ENCODE peak calls at places on chromosomes 6 and 20, in six cellular contexts. U, Y, V, S, E and P are unnamed samples.
A peak's percentile ranks its signal among the peaks of the same experiment; 100 is the strongest.

GRCh38 chr20:17706632-17707031 is 6.9 kb downstream of the BANF2 start:
- DNase-seq in U (no peak), Y (no peak), V (no peak), S (no peak), E (no peak), P (no peak)

GRCh38 chr20:58787211-58788067 is 63.3 kb downstream of the GNAS-AS1 start:
- DNase-seq in U (no peak), Y (no peak), V (no peak), S (no peak), E (no peak), P (no peak)

GRCh38 chr6:118514689-118515088 is 33.4 kb upstream of the PLN start:
- DNase-seq in U (no peak), Y (no peak), V (no peak), S (no peak), E (no peak), P (no peak)

GRCh38 chr6:53813096-53813495 is 18.3 kb downstream of the LRRC1 start:
- DNase-seq in U (peak; percentile 55), Y (no peak), V (no peak), S (no peak), E (no peak), P (no peak)

GRCh38 chr6:142833054-142833453 is 111.9 kb downstream of the HIVEP2 start:
- DNase-seq in U (peak; percentile 98), Y (peak; percentile 73), V (no peak), S (no peak), E (no peak), P (no peak)

GRCh38 chr6:15513131-15513771 is 149.6 kb downstream of the DTNBP1 start:
- DNase-seq in U (no peak), Y (no peak), V (no peak), S (no peak), E (no peak), P (no peak)

GRCh38 chr6:152118678-152119077 is 311.2 kb downstream of the ESR1 start:
- DNase-seq in U (no peak), Y (no peak), V (no peak), S (no peak), E (no peak), P (no peak)

GRCh38 chr6:22445946-22446345 is 123.4 kb upstream of the HDGFL1 start:
- DNase-seq in U (no peak), Y (no peak), V (no peak), S (no peak), E (no peak), P (no peak)

GRCh38 chr20:47353697-47354387 is 2.7 kb downstream of the ZMYND8 start:
- DNase-seq in U (no peak), Y (no peak), V (no peak), S (no peak), E (no peak), P (no peak)

GRCh38 chr20:43409041-43409913 is 48.4 kb upstream of the SRSF6 start:
- DNase-seq in U (peak; percentile 36), Y (peak; percentile 9), V (peak; percentile 61), S (no peak), E (no peak), P (no peak)
- TF ChIP-seq CTCF in U (peak; percentile 64), Y (peak; percentile 70), V (peak; percentile 60), S (peak; percentile 72), E (peak; percentile 70), P (peak; percentile 49)

GRCh38 chr20:6212903-6213302 is 90.1 kb upstream of the FERMT1 start:
- DNase-seq in U (no peak), Y (no peak), V (no peak), S (no peak), E (no peak), P (no peak)

GRCh38 chr20:6213311-6213710 is 90.5 kb upstream of the FERMT1 start:
- DNase-seq in U (no peak), Y (no peak), V (no peak), S (no peak), E (no peak), P (no peak)

DNA sequence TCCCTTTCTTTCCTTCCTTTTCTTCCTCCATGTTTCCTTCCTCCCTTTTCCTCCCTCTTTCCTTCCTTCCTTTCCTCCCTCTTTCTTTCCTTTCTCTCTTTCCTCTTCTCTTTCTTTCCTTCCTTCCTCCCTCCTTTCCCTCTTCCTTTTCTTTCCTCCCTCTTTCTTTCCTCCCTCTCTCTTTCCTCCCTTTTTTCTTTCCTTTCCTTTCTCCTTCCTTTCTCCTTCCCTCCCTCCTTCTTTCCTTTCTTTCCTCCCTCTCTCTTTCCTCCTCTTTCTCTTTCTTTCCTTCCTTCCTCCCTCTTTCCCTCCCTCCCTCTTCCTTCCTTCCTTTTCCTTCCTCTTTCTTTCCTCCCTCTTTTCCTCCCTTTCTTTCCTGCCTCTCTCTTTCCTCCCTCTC is 86.3 kb upstream of the FERMT1 start:
- DNase-seq in U (no peak), Y (no peak), V (no peak), S (no peak), E (no peak), P (no peak)
- TF ChIP-seq CTCF in U (no peak), Y (no peak), V (no peak), S (no peak), E (no peak), P (no peak)

GRCh38 chr6:9789201-9789600 is 625.7 kb downstream of the TFAP2A start:
- DNase-seq in U (no peak), Y (no peak), V (peak; percentile 19), S (no peak), E (no peak), P (no peak)
- TF ChIP-seq CTCF in U (no peak), Y (no peak), V (no peak), S (no peak), E (no peak), P (no peak)

GRCh38 chr20:25076731-25077609 is 5.0 kb downstream of the VSX1 start:
- DNase-seq in U (peak; percentile 65), Y (peak; percentile 46), V (no peak), S (no peak), E (no peak), P (no peak)
- TF ChIP-seq CTCF in U (peak; percentile 47), Y (no peak), V (no peak), S (no peak), E (peak; percentile 24), P (no peak)

GRCh38 chr6:31729515-31729978 is 448 bp upstream of the DDAH2 start:
- DNase-seq in U (peak; percentile 65), Y (peak; percentile 84), V (peak; percentile 95), S (peak; percentile 83), E (peak; percentile 79), P (peak; percentile 86)

GRCh38 chr6:31729979-31730630 is 1.0 kb upstream of the DDAH2 start:
- DNase-seq in U (peak; percentile 59), Y (peak; percentile 81), V (peak; percentile 95), S (peak; percentile 80), E (peak; percentile 83), P (peak; percentile 88)

GRCh38 chr6:31730631-31731086 is 1.6 kb upstream of the DDAH2 start:
- DNase-seq in U (no peak), Y (no peak), V (no peak), S (no peak), E (no peak), P (no peak)

GRCh38 chr6:31727717-31728671 is 1.1 kb downstream of the DDAH2 start:
- DNase-seq in U (no peak), Y (no peak), V (no peak), S (no peak), E (no peak), P (no peak)

GRCh38 chr6:31728767-31729514 is at the start of gene DDAH2:
- DNase-seq in U (no peak), Y (no peak), V (no peak), S (no peak), E (no peak), P (no peak)
- TF ChIP-seq CTCF in U (peak; percentile 57), Y (peak; percentile 92), V (peak; percentile 21), S (peak; percentile 91), E (no peak), P (no peak)

DNA sequence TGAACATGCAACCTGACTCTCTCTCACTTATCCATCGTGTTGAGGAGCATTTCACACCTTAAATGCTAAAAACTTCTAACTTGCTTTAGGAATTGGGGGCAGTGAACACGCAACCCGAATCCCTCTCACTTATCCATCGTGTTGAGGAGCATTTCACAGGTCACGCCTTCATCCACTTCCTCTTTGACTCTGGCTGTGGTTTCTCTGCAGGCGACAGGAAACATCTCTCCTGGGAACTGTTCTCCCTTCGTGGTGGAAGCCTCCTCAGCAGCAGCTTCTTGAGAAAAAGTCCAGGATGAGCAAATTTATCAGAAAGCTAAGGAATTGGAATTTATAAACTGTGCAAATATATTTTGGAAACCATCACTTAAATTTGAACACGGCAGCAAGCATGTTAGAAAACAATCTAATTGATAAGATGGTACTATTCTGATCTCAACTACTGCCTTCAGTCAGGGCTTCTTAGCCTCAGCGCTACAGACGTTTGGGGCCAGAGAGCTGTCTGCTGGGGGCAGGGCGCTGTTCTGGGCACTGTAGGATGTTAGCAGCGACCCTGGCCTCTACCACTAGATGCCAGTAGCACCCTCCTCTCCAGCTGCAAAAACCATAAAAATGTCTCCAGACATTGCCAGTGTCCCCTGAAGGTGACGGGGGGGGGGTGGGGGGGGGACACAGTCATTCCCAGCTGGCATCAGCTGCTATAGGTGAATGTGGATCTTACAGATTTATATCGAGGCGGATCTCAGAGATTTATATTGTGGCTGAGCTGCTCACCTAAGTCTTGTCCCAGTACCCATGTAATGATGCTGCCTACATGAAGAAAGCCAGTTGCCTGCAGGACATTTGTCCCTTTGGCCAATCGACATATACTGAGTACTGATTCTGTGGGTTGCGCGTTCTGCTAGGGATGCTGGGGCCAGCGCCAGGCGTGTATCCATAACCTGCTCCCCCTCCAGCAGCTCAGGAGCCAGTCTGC is 26.2 kb downstream of the CTCFL start:
- DNase-seq in U (peak; percentile 15), Y (peak; percentile 66), V (peak; percentile 54), S (no peak), E (no peak), P (no peak)
- TF ChIP-seq CTCF in U (peak; percentile 54), Y (peak; percentile 52), V (no peak), S (peak; percentile 47), E (peak; percentile 29), P (peak; percentile 37)